ENCODE peak calls at places on chromosomes 11 and 22, in ten cellular contexts. One of them, this sample, is unnamed.

GRCh38 chr11:119263352-119263940 is 53.5 kb downstream of the MCAM start:
- DNase-seq in endodermal cell: no peak
- DNase-seq in heart left ventricle: no peak
- DNase-seq in kidney: no peak
- DNase-seq in HAP-1: no peak
- DNase-seq in left lung: no peak
- DNase-seq in BJ: no peak
- DNase-seq in suprapubic skin: no peak
- DNase-seq in psoas muscle: no peak
- DNase-seq in adrenal gland: no peak
- DNase-seq in this sample: no peak

GRCh38 chr11:11382858-11383532 is 29.9 kb upstream of the CSNK2A3 start:
- DNase-seq in endodermal cell: peak
- DNase-seq in heart left ventricle: no peak
- DNase-seq in kidney: no peak
- DNase-seq in HAP-1: no peak
- DNase-seq in left lung: no peak
- DNase-seq in BJ: no peak
- DNase-seq in suprapubic skin: no peak
- DNase-seq in psoas muscle: no peak
- DNase-seq in adrenal gland: no peak
- DNase-seq in this sample: no peak

GRCh38 chr22:38465673-38466490 is 2.0 kb upstream of the KDELR3 start:
- DNase-seq in endodermal cell: peak
- DNase-seq in heart left ventricle: no peak
- DNase-seq in kidney: peak
- DNase-seq in HAP-1: no peak
- DNase-seq in left lung: peak
- DNase-seq in BJ: no peak
- DNase-seq in suprapubic skin: no peak
- DNase-seq in psoas muscle: peak
- DNase-seq in adrenal gland: no peak
- DNase-seq in this sample: no peak

GRCh38 chr11:11588243-11588642 is 33.6 kb downstream of the GALNT18 start:
- DNase-seq in endodermal cell: no peak
- DNase-seq in heart left ventricle: no peak
- DNase-seq in kidney: no peak
- DNase-seq in HAP-1: no peak
- DNase-seq in left lung: no peak
- DNase-seq in BJ: no peak
- DNase-seq in suprapubic skin: no peak
- DNase-seq in psoas muscle: no peak
- DNase-seq in adrenal gland: no peak
- DNase-seq in this sample: no peak

GRCh38 chr11:27307232-27307631 is 55.8 kb downstream of the CCDC34 start:
- DNase-seq in endodermal cell: no peak
- DNase-seq in heart left ventricle: no peak
- DNase-seq in kidney: no peak
- DNase-seq in HAP-1: no peak
- DNase-seq in left lung: no peak
- DNase-seq in BJ: no peak
- DNase-seq in suprapubic skin: no peak
- DNase-seq in psoas muscle: no peak
- DNase-seq in adrenal gland: no peak
- DNase-seq in this sample: no peak

GRCh38 chr11:11243790-11244469 is 109.1 kb downstream of the CSNK2A3 start:
- DNase-seq in endodermal cell: peak
- DNase-seq in heart left ventricle: peak
- DNase-seq in kidney: peak
- DNase-seq in HAP-1: peak
- DNase-seq in left lung: no peak
- DNase-seq in BJ: no peak
- DNase-seq in suprapubic skin: no peak
- DNase-seq in psoas muscle: peak
- DNase-seq in adrenal gland: peak
- DNase-seq in this sample: no peak

GRCh38 chr11:61377461-61378160 is 14.8 kb upstream of the TMEM216 start:
- DNase-seq in endodermal cell: no peak
- DNase-seq in heart left ventricle: no peak
- DNase-seq in kidney: no peak
- DNase-seq in HAP-1: no peak
- DNase-seq in left lung: no peak
- DNase-seq in BJ: no peak
- DNase-seq in suprapubic skin: no peak
- DNase-seq in psoas muscle: no peak
- DNase-seq in adrenal gland: no peak
- DNase-seq in this sample: no peak

GRCh38 chr11:70616938-70617674 is 218.8 kb downstream of the CTTN start:
- DNase-seq in endodermal cell: no peak
- DNase-seq in heart left ventricle: no peak
- DNase-seq in kidney: no peak
- DNase-seq in HAP-1: no peak
- DNase-seq in left lung: no peak
- DNase-seq in BJ: no peak
- DNase-seq in suprapubic skin: no peak
- DNase-seq in psoas muscle: no peak
- DNase-seq in adrenal gland: no peak
- DNase-seq in this sample: no peak

GRCh38 chr11:126392638-126393023 is 37.1 kb downstream of the ST3GAL4 start:
- DNase-seq in endodermal cell: no peak
- DNase-seq in heart left ventricle: no peak
- DNase-seq in kidney: no peak
- DNase-seq in HAP-1: no peak
- DNase-seq in left lung: no peak
- DNase-seq in BJ: no peak
- DNase-seq in suprapubic skin: no peak
- DNase-seq in psoas muscle: no peak
- DNase-seq in adrenal gland: no peak
- DNase-seq in this sample: no peak

GRCh38 chr11:76552987-76553386 is 108.2 kb downstream of the EMSY start:
- DNase-seq in endodermal cell: no peak
- DNase-seq in heart left ventricle: no peak
- DNase-seq in kidney: no peak
- DNase-seq in HAP-1: no peak
- DNase-seq in left lung: no peak
- DNase-seq in BJ: no peak
- DNase-seq in suprapubic skin: no peak
- DNase-seq in psoas muscle: no peak
- DNase-seq in adrenal gland: no peak
- DNase-seq in this sample: no peak

GRCh38 chr11:62539238-62539925 is 7.2 kb downstream of the AHNAK start:
- DNase-seq in endodermal cell: peak
- DNase-seq in heart left ventricle: peak
- DNase-seq in kidney: peak
- DNase-seq in HAP-1: no peak
- DNase-seq in left lung: peak
- DNase-seq in BJ: peak
- DNase-seq in suprapubic skin: no peak
- DNase-seq in psoas muscle: peak
- DNase-seq in adrenal gland: peak
- DNase-seq in this sample: peak

GRCh38 chr22:39110631-39111561 is 13.9 kb downstream of the APOBEC3H start:
- DNase-seq in endodermal cell: peak
- DNase-seq in heart left ventricle: no peak
- DNase-seq in kidney: no peak
- DNase-seq in HAP-1: no peak
- DNase-seq in left lung: no peak
- DNase-seq in BJ: no peak
- DNase-seq in suprapubic skin: no peak
- DNase-seq in psoas muscle: peak
- DNase-seq in adrenal gland: no peak
- DNase-seq in this sample: peak

GRCh38 chr11:130580372-130580771 is 131.9 kb downstream of the ADAMTS15 start:
- DNase-seq in endodermal cell: peak
- DNase-seq in heart left ventricle: no peak
- DNase-seq in kidney: no peak
- DNase-seq in HAP-1: no peak
- DNase-seq in left lung: no peak
- DNase-seq in BJ: peak
- DNase-seq in suprapubic skin: no peak
- DNase-seq in psoas muscle: no peak
- DNase-seq in adrenal gland: no peak
- DNase-seq in this sample: peak

GRCh38 chr11:118342503-118343161 is at the start of gene CD3D:
- DNase-seq in endodermal cell: peak
- DNase-seq in heart left ventricle: no peak
- DNase-seq in kidney: no peak
- DNase-seq in HAP-1: no peak
- DNase-seq in left lung: no peak
- DNase-seq in BJ: no peak
- DNase-seq in suprapubic skin: no peak
- DNase-seq in psoas muscle: no peak
- DNase-seq in adrenal gland: no peak
- DNase-seq in this sample: no peak

GRCh38 chr11:121967131-121967689 is 148.8 kb downstream of the BLID start:
- DNase-seq in endodermal cell: no peak
- DNase-seq in heart left ventricle: no peak
- DNase-seq in kidney: no peak
- DNase-seq in HAP-1: no peak
- DNase-seq in left lung: no peak
- DNase-seq in BJ: no peak
- DNase-seq in suprapubic skin: no peak
- DNase-seq in psoas muscle: no peak
- DNase-seq in adrenal gland: no peak
- DNase-seq in this sample: no peak

GRCh38 chr22:48496226-48496845 is 1331.3 kb downstream of the BRD1 start:
- DNase-seq in endodermal cell: no peak
- DNase-seq in heart left ventricle: no peak
- DNase-seq in kidney: peak
- DNase-seq in HAP-1: no peak
- DNase-seq in left lung: peak
- DNase-seq in BJ: no peak
- DNase-seq in suprapubic skin: no peak
- DNase-seq in psoas muscle: peak
- DNase-seq in adrenal gland: no peak
- DNase-seq in this sample: no peak

GRCh38 chr11:86440305-86440716 is 65.6 kb downstream of the CCDC81 start:
- DNase-seq in endodermal cell: no peak
- DNase-seq in heart left ventricle: peak
- DNase-seq in kidney: no peak
- DNase-seq in HAP-1: no peak
- DNase-seq in left lung: no peak
- DNase-seq in BJ: no peak
- DNase-seq in suprapubic skin: no peak
- DNase-seq in psoas muscle: peak
- DNase-seq in adrenal gland: peak
- DNase-seq in this sample: no peak

GRCh38 chr22:45462034-45462655 is 40.5 kb upstream of the FBLN1 start:
- DNase-seq in endodermal cell: peak
- DNase-seq in heart left ventricle: no peak
- DNase-seq in kidney: no peak
- DNase-seq in HAP-1: no peak
- DNase-seq in left lung: no peak
- DNase-seq in BJ: no peak
- DNase-seq in suprapubic skin: no peak
- DNase-seq in psoas muscle: peak
- DNase-seq in adrenal gland: no peak
- DNase-seq in this sample: no peak

GRCh38 chr11:60971520-60971919 is at the start of gene CD6:
- DNase-seq in endodermal cell: no peak
- DNase-seq in heart left ventricle: no peak
- DNase-seq in kidney: no peak
- DNase-seq in HAP-1: no peak
- DNase-seq in left lung: no peak
- DNase-seq in BJ: no peak
- DNase-seq in suprapubic skin: no peak
- DNase-seq in psoas muscle: no peak
- DNase-seq in adrenal gland: no peak
- DNase-seq in this sample: no peak

GRCh38 chr11:100442017-100442416 is 245.1 kb upstream of the ARHGAP42 start:
- DNase-seq in endodermal cell: no peak
- DNase-seq in heart left ventricle: no peak
- DNase-seq in kidney: no peak
- DNase-seq in HAP-1: no peak
- DNase-seq in left lung: no peak
- DNase-seq in BJ: no peak
- DNase-seq in suprapubic skin: no peak
- DNase-seq in psoas muscle: no peak
- DNase-seq in adrenal gland: no peak
- DNase-seq in this sample: no peak
- H3K4me3 ChIP-seq in endodermal cell: no peak
- H3K4me3 ChIP-seq in heart left ventricle: no peak
- H3K4me3 ChIP-seq in kidney: no peak
- H3K4me3 ChIP-seq in HAP-1: no peak
- H3K4me3 ChIP-seq in left lung: no peak
- H3K4me3 ChIP-seq in BJ: no peak
- H3K4me3 ChIP-seq in suprapubic skin: no peak
- H3K4me3 ChIP-seq in psoas muscle: no peak
- H3K4me3 ChIP-seq in adrenal gland: no peak
- H3K4me3 ChIP-seq in this sample: no peak

GRCh38 chr11:614091-614582 is 1.6 kb downstream of the IRF7 start:
- DNase-seq in endodermal cell: no peak
- DNase-seq in heart left ventricle: no peak
- DNase-seq in kidney: peak
- DNase-seq in HAP-1: no peak
- DNase-seq in left lung: peak
- DNase-seq in BJ: no peak
- DNase-seq in suprapubic skin: no peak
- DNase-seq in psoas muscle: no peak
- DNase-seq in adrenal gland: no peak
- DNase-seq in this sample: no peak
- H3K4me3 ChIP-seq in endodermal cell: no peak
- H3K4me3 ChIP-seq in heart left ventricle: no peak
- H3K4me3 ChIP-seq in kidney: no peak
- H3K4me3 ChIP-seq in HAP-1: no peak
- H3K4me3 ChIP-seq in left lung: no peak
- H3K4me3 ChIP-seq in BJ: no peak
- H3K4me3 ChIP-seq in suprapubic skin: peak
- H3K4me3 ChIP-seq in psoas muscle: peak
- H3K4me3 ChIP-seq in adrenal gland: no peak
- H3K4me3 ChIP-seq in this sample: no peak

GRCh38 chr11:45169310-45170072 is 23.1 kb downstream of the PRDM11 start:
- DNase-seq in endodermal cell: no peak
- DNase-seq in heart left ventricle: no peak
- DNase-seq in kidney: no peak
- DNase-seq in HAP-1: no peak
- DNase-seq in left lung: no peak
- DNase-seq in BJ: no peak
- DNase-seq in suprapubic skin: no peak
- DNase-seq in psoas muscle: no peak
- DNase-seq in adrenal gland: peak
- DNase-seq in this sample: no peak
- H3K4me3 ChIP-seq in endodermal cell: no peak
- H3K4me3 ChIP-seq in heart left ventricle: no peak
- H3K4me3 ChIP-seq in kidney: no peak
- H3K4me3 ChIP-seq in HAP-1: no peak
- H3K4me3 ChIP-seq in left lung: no peak
- H3K4me3 ChIP-seq in BJ: no peak
- H3K4me3 ChIP-seq in suprapubic skin: no peak
- H3K4me3 ChIP-seq in psoas muscle: no peak
- H3K4me3 ChIP-seq in adrenal gland: no peak
- H3K4me3 ChIP-seq in this sample: no peak

DNA sequence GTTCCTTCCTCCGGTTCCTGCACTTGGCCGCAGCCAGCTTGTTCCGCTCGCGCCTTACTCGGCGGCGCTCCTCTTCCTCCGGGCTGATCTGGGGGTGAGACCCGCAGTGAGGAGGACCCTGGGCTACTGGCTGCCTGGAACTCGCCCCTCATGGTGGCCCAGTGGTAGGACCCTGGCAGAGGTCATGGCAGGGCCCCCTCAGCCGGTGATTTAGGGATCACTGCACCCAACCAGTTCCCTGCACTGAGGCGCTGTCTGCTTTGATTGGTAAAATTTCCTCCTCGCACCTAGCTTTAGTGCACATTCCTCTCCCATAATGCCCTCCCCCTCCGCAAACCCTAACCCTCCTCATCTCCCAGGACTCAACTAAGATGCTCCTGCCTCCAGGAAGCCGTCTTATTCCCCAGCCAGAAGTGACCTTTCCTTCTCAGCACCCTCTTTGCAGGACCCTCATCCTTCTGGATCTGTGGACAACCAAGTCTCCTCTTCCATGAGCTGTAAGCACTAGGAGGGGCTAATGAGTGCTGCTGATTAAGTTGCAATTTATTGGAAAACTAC is 3.6 kb downstream of the CCDC85B start:
- DNase-seq in endodermal cell: no peak
- DNase-seq in heart left ventricle: peak
- DNase-seq in kidney: peak
- DNase-seq in HAP-1: no peak
- DNase-seq in left lung: peak
- DNase-seq in BJ: no peak
- DNase-seq in suprapubic skin: peak
- DNase-seq in psoas muscle: no peak
- DNase-seq in adrenal gland: no peak
- DNase-seq in this sample: no peak
- H3K4me3 ChIP-seq in endodermal cell: no peak
- H3K4me3 ChIP-seq in heart left ventricle: peak
- H3K4me3 ChIP-seq in kidney: no peak
- H3K4me3 ChIP-seq in HAP-1: no peak
- H3K4me3 ChIP-seq in left lung: no peak
- H3K4me3 ChIP-seq in BJ: no peak
- H3K4me3 ChIP-seq in suprapubic skin: peak
- H3K4me3 ChIP-seq in psoas muscle: peak
- H3K4me3 ChIP-seq in adrenal gland: no peak
- H3K4me3 ChIP-seq in this sample: no peak